ENCODE peak calls at places on chromosomes 13 and 19, in nine cellular contexts. M is spleen, J is RWPE1, W is natural killer cell, E is heart left ventricle, F is AG04450, T is mesothelial cell of epicardium, Z is IMR-90, O is GM12865. X is an unnamed sample.

GRCh38 chr19:20414133-20414532 is 151.4 kb downstream of the ZNF737 start:
- DNase-seq in M (no peak), J (no peak), W (no peak), E (no peak), F (no peak), T (no peak), Z (no peak), O (no peak), X (no peak)

GRCh38 chr13:91133941-91134772 is 213.3 kb upstream of the MIR17HG start:
- DNase-seq in M (no peak), J (peak), W (no peak), E (peak), F (peak), T (no peak), Z (peak), O (peak), X (peak)

GRCh38 chr13:99865420-99865930 is 106.1 kb downstream of the ZIC5 start:
- DNase-seq in M (no peak), J (no peak), W (no peak), E (no peak), F (no peak), T (no peak), Z (no peak), O (no peak), X (no peak)

GRCh38 chr13:75145926-75146325 is 336.0 kb downstream of the TBC1D4 start:
- DNase-seq in M (no peak), J (no peak), W (no peak), E (no peak), F (no peak), T (no peak), Z (no peak), O (no peak), X (peak)

GRCh38 chr13:86870388-86870966 is 800.7 kb upstream of the SLITRK5 start:
- DNase-seq in M (no peak), J (no peak), W (no peak), E (no peak), F (no peak), T (no peak), Z (peak), O (peak), X (peak)

GRCh38 chr19:17749912-17750317 is 1.4 kb upstream of the FCHO1 start:
- DNase-seq in M (no peak), J (no peak), W (no peak), E (no peak), F (no peak), T (no peak), Z (no peak), O (no peak), X (no peak)

GRCh38 chr19:43906774-43907173 is 28.3 kb downstream of the ZNF45 start:
- DNase-seq in M (no peak), J (no peak), W (no peak), E (no peak), F (no peak), T (no peak), Z (no peak), O (no peak), X (no peak)

GRCh38 chr13:26707122-26708006 is 53.2 kb downstream of the GPR12 start:
- DNase-seq in M (no peak), J (peak), W (no peak), E (no peak), F (peak), T (no peak), Z (peak), O (peak), X (peak)

GRCh38 chr13:27928353-27928804 is 8.6 kb downstream of the PDX1 start:
- DNase-seq in M (no peak), J (no peak), W (no peak), E (no peak), F (no peak), T (no peak), Z (no peak), O (no peak), X (no peak)

GRCh38 chr13:32587774-32588165 is 1.5 kb downstream of the PDS5B start:
- DNase-seq in M (no peak), J (no peak), W (no peak), E (no peak), F (no peak), T (no peak), Z (peak), O (no peak), X (peak)

GRCh38 chr13:80753951-80754350 is 413.0 kb upstream of the SPRY2 start:
- DNase-seq in M (no peak), J (no peak), W (no peak), E (no peak), F (no peak), T (no peak), Z (no peak), O (no peak), X (no peak)

GRCh38 chr19:29576761-29577661 is 29.1 kb upstream of the POP4 start:
- DNase-seq in M (no peak), J (no peak), W (no peak), E (no peak), F (no peak), T (no peak), Z (peak), O (peak), X (no peak)

GRCh38 chr19:13763300-13763699 is 1.0 kb upstream of the MRI1 start:
- DNase-seq in M (no peak), J (no peak), W (no peak), E (no peak), F (no peak), T (no peak), Z (no peak), O (no peak), X (no peak)

GRCh38 chr13:79079351-79079839 is 326.7 kb downstream of the RBM26 start:
- DNase-seq in M (no peak), J (peak), W (no peak), E (no peak), F (no peak), T (no peak), Z (no peak), O (no peak), X (no peak)

GRCh38 chr19:47512183-47512947 is 2.5 kb downstream of the NAPA start:
- DNase-seq in M (no peak), J (no peak), W (no peak), E (no peak), F (no peak), T (no peak), Z (peak), O (no peak), X (peak)

GRCh38 chr19:34767967-34768366 is 5.0 kb downstream of the ZNF599 start:
- DNase-seq in M (no peak), J (no peak), W (no peak), E (no peak), F (no peak), T (no peak), Z (no peak), O (no peak), X (no peak)

GRCh38 chr19:18418725-18419194 is 438 bp upstream of the SSBP4 start:
- DNase-seq in M (peak), J (no peak), W (peak), E (peak), F (no peak), T (no peak), Z (no peak), O (no peak), X (no peak)

GRCh38 chr13:27211771-27212364 is 39.5 kb upstream of the RPL21 start:
- DNase-seq in M (no peak), J (no peak), W (no peak), E (no peak), F (peak), T (no peak), Z (peak), O (no peak), X (peak)

GRCh38 chr13:55560331-55560730 is 1580.4 kb upstream of the PRR20A start:
- DNase-seq in M (no peak), J (no peak), W (no peak), E (no peak), F (no peak), T (no peak), Z (no peak), O (no peak), X (no peak)

GRCh38 chr13:48501705-48502104 is 31.2 kb downstream of the RCBTB2 start:
- DNase-seq in M (no peak), J (no peak), W (no peak), E (no peak), F (no peak), T (no peak), Z (peak), O (peak), X (no peak)

GRCh38 chr13:30257433-30258099 is 49.8 kb downstream of the KATNAL1 start:
- DNase-seq in M (no peak), J (no peak), W (no peak), E (no peak), F (no peak), T (no peak), Z (peak), O (peak), X (peak)

DNA sequence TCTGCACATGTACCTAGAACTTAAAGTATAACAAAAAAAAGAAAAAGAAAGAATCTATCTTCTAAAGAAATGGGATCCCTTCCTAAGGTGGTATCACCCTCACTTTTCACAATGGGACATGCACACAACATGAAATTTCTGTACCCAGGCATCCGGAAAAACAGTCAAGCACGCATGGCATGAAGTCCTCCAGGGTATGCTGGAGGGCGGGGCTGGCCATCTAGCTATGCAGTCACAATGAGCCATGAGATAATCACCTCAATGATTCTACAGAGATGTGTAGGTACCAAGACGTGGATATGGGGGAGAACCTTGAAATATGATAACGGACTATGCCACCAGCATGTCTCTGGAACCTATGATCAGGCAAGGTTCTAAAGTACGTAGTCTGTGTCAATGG is 69.8 kb downstream of the CCDC70 start:
- DNase-seq in M (no peak), J (no peak), W (no peak), E (no peak), F (no peak), T (no peak), Z (no peak), O (no peak), X (no peak)
- TF ChIP-seq CTCF in M (no peak), J (no peak), W (no peak), E (no peak), F (no peak), T (no peak), Z (no peak), O (no peak), X (no peak)

GRCh38 chr19:907183-907853 is 5.7 kb downstream of the R3HDM4 start:
- DNase-seq in M (peak), J (no peak), W (no peak), E (peak), F (no peak), T (no peak), Z (no peak), O (peak), X (no peak)
- TF ChIP-seq CTCF in M (no peak), J (no peak), W (no peak), E (no peak), F (no peak), T (no peak), Z (no peak), O (no peak), X (no peak)

DNA sequence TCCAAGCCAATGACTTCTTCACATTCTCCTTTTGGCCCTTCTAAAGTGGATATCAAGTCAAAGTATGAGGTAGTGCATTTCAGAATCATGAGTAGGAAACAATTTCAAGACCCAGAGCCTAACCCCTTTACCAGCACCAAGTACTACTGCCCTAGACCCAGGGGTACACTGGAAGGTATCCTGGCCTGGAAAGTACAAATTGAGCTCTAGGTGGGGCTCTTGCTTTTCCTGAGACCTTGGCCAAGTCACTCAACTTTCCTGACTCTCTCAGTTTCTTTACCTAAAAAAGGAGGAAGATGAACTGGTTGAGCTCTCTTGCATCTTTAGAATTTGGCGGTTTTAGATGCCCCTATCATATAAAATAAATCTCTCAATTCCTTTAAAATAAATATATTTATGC is 204.7 kb downstream of the FGF14 start:
- DNase-seq in M (no peak), J (no peak), W (no peak), E (no peak), F (no peak), T (no peak), Z (peak), O (peak), X (no peak)
- TF ChIP-seq CTCF in M (no peak), J (no peak), W (no peak), E (peak), F (peak), T (no peak), Z (peak), O (peak), X (peak)

GRCh38 chr13:70723732-70724131 is 615.5 kb upstream of the KLHL1 start:
- DNase-seq in M (no peak), J (no peak), W (no peak), E (no peak), F (no peak), T (no peak), Z (no peak), O (no peak), X (no peak)
- TF ChIP-seq CTCF in M (no peak), J (no peak), W (no peak), E (no peak), F (peak), T (no peak), Z (no peak), O (no peak), X (no peak)

GRCh38 chr13:59391696-59392095 is 772.0 kb downstream of the DIAPH3 start:
- DNase-seq in M (no peak), J (peak), W (no peak), E (peak), F (peak), T (no peak), Z (peak), O (peak), X (peak)
- TF ChIP-seq CTCF in M (peak), J (peak), W (peak), E (peak), F (peak), T (peak), Z (peak), O (peak), X (peak)

GRCh38 chr13:110138009-110138699 is 168.8 kb downstream of the COL4A1 start:
- DNase-seq in M (peak), J (peak), W (peak), E (peak), F (no peak), T (peak), Z (peak), O (peak), X (peak)

GRCh38 chr13:110136660-110137585 is 170.0 kb downstream of the COL4A1 start:
- DNase-seq in M (no peak), J (no peak), W (no peak), E (peak), F (no peak), T (no peak), Z (no peak), O (peak), X (no peak)

GRCh38 chr13:110138700-110139036 is 168.3 kb downstream of the COL4A1 start:
- DNase-seq in M (no peak), J (no peak), W (no peak), E (no peak), F (no peak), T (no peak), Z (no peak), O (no peak), X (no peak)

GRCh38 chr13:110135977-110136597 is 170.9 kb downstream of the COL4A1 start:
- DNase-seq in M (no peak), J (no peak), W (no peak), E (no peak), F (no peak), T (no peak), Z (no peak), O (no peak), X (no peak)

DNA sequence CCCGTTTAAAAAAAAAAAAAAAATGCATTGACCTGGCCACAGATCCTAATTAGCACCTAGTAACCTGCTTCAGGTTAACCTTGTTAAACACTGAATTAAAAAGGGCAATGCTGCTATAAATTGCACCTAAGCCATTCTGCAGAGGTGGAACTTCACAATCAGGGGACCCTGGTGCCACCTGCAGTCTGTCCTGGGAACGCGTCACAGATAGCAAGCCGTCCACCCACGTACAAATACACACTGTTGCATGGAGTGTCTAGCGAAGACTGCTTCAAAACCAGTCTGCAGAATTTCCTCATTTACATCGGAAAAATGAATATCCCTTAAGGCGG is 169.3 kb downstream of the COL4A1 start:
- DNase-seq in M (no peak), J (peak), W (no peak), E (peak), F (no peak), T (no peak), Z (no peak), O (peak), X (no peak)
- TF ChIP-seq CTCF in M (peak), J (peak), W (no peak), E (peak), F (peak), T (no peak), Z (peak), O (peak), X (peak)

GRCh38 chr13:24923305-24923640 is 159.3 kb downstream of the RNF17 start:
- DNase-seq in M (no peak), J (peak), W (no peak), E (peak), F (peak), T (no peak), Z (peak), O (peak), X (peak)

GRCh38 chr13:24925318-24926231 is 161.6 kb downstream of the RNF17 start:
- DNase-seq in M (no peak), J (no peak), W (no peak), E (no peak), F (no peak), T (no peak), Z (no peak), O (no peak), X (no peak)

GRCh38 chr13:24921881-24922280 is 157.9 kb downstream of the RNF17 start:
- DNase-seq in M (no peak), J (peak), W (no peak), E (no peak), F (no peak), T (no peak), Z (no peak), O (no peak), X (no peak)

GRCh38 chr13:24921003-24921402 is 157.0 kb downstream of the RNF17 start:
- DNase-seq in M (no peak), J (no peak), W (no peak), E (no peak), F (no peak), T (no peak), Z (no peak), O (peak), X (no peak)

GRCh38 chr13:24922390-24923304 is 158.7 kb downstream of the RNF17 start:
- DNase-seq in M (peak), J (peak), W (peak), E (peak), F (peak), T (peak), Z (peak), O (peak), X (peak)
- TF ChIP-seq CTCF in M (peak), J (no peak), W (no peak), E (no peak), F (no peak), T (no peak), Z (peak), O (no peak), X (no peak)

GRCh38 chr13:110472904-110473563 is 88.5 kb downstream of the RAB20 start:
- DNase-seq in M (no peak), J (no peak), W (no peak), E (no peak), F (no peak), T (no peak), Z (no peak), O (no peak), X (no peak)
- TF ChIP-seq CTCF in M (no peak), J (no peak), W (no peak), E (no peak), F (no peak), T (no peak), Z (no peak), O (no peak), X (no peak)

X was measured in fibroblast of villous mesenchyme.